ENCODE peak calls at places on chromosomes 2 and 18, in seven cellular contexts. Z is B cell, Q is RWPE1, E is thoracic aorta, R is BE2C, G is testis, A is astrocyte of the spinal cord. U is an unnamed sample.

GRCh38 chr2:172829229-172829628 is 93.6 kb downstream of the RAPGEF4 start:
- DNase-seq in Z (no peak), Q (peak), E (no peak), R (no peak), G (no peak), A (peak), U (no peak)

GRCh38 chr2:209577376-209578357 is 153.8 kb downstream of the MAP2 start:
- DNase-seq in Z (no peak), Q (peak), E (no peak), R (peak), G (no peak), A (peak), U (no peak)

GRCh38 chr2:97699765-97700444 is 13.5 kb upstream of the ZAP70 start:
- DNase-seq in Z (no peak), Q (peak), E (no peak), R (peak), G (peak), A (peak), U (peak)

GRCh38 chr2:120999374-121000097 is 263.9 kb downstream of the GLI2 start:
- DNase-seq in Z (no peak), Q (no peak), E (no peak), R (no peak), G (no peak), A (no peak), U (no peak)

GRCh38 chr2:186919272-186919671 is 70.3 kb upstream of the ZSWIM2 start:
- DNase-seq in Z (no peak), Q (peak), E (no peak), R (no peak), G (no peak), A (peak), U (no peak)

GRCh38 chr2:10963155-10963554 is 51.4 kb downstream of the KCNF1 start:
- DNase-seq in Z (no peak), Q (no peak), E (no peak), R (no peak), G (no peak), A (peak), U (no peak)

GRCh38 chr2:225916692-225917091 is 517.2 kb downstream of the NYAP2 start:
- DNase-seq in Z (no peak), Q (no peak), E (no peak), R (no peak), G (no peak), A (no peak), U (no peak)

GRCh38 chr2:223815884-223816570 is 21.4 kb downstream of the AP1S3 start:
- DNase-seq in Z (no peak), Q (no peak), E (no peak), R (no peak), G (no peak), A (peak), U (no peak)

GRCh38 chr2:237435844-237436590 is 22.1 kb upstream of the COL6A3 start:
- DNase-seq in Z (no peak), Q (no peak), E (no peak), R (no peak), G (peak), A (peak), U (no peak)

GRCh38 chr2:111905990-111906735 is 7.8 kb downstream of the MERTK start:
- DNase-seq in Z (no peak), Q (no peak), E (no peak), R (no peak), G (peak), A (peak), U (no peak)

GRCh38 chr18:26515643-26516495 is 32.5 kb downstream of the KCTD1 start:
- DNase-seq in Z (no peak), Q (no peak), E (no peak), R (no peak), G (no peak), A (no peak), U (no peak)

GRCh38 chr2:201441409-201441808 is 9.8 kb downstream of the TRAK2 start:
- DNase-seq in Z (no peak), Q (no peak), E (no peak), R (no peak), G (no peak), A (no peak), U (no peak)

GRCh38 chr2:42792583-42793313 is at the start of gene HAAO:
- DNase-seq in Z (peak), Q (peak), E (no peak), R (no peak), G (peak), A (no peak), U (peak)

GRCh38 chr2:144553379-144553778 is 33.5 kb upstream of the ZEB2 start:
- DNase-seq in Z (no peak), Q (peak), E (no peak), R (no peak), G (no peak), A (peak), U (no peak)

GRCh38 chr2:156443089-156443488 is 6.9 kb downstream of the GPD2 start:
- DNase-seq in Z (no peak), Q (no peak), E (no peak), R (no peak), G (no peak), A (no peak), U (no peak)

DNA sequence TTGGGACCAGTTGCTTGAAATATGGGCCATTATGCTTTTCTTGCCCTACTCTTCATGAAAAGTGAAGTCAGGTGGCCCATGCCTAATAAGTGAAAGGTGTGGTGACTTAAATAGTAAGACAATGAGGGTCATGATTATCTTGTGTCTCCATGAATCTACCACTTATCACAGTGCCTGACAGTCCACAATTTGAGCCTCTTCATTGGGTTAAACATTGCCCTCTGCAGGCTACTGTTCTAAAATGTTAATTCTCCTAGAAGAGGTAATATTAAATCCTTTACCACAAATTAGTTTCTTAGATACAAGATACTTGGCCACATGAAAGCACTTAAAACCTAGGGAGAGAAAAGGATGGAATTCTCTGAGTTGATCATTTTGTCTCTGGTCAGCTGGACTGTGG is 4.0 kb downstream of the EGR4 start:
- DNase-seq in Z (no peak), Q (no peak), E (no peak), R (no peak), G (no peak), A (no peak), U (no peak)
- TF ChIP-seq CTCF in Z (no peak), Q (no peak), E (no peak), R (no peak), G (no peak), A (no peak), U (no peak)

GRCh38 chr2:104969564-104969963 is 68.3 kb upstream of the MRPS9 start:
- DNase-seq in Z (no peak), Q (peak), E (no peak), R (no peak), G (no peak), A (no peak), U (no peak)

DNA sequence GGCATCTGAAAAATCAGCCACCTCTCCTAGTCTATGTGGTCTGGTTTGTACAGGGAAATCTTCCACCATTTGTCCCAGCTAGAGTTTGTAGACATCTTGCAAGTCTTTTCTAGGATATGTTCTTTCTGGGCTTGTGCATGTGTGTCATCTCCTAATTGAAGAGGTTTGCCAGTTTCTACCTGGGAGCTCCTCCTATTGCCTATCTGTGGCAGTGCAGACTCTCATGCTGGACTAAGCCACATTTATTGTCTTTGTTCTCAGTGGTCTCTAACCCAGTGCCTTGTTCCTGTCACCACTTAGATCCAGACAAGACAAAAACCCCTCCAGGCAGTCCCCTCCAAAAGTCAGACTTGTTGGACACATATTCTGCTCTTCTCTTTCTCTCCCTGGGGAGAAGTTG is 72.0 kb upstream of the MRPS9 start:
- DNase-seq in Z (no peak), Q (no peak), E (no peak), R (no peak), G (no peak), A (no peak), U (no peak)
- TF ChIP-seq CTCF in Z (no peak), Q (no peak), E (no peak), R (no peak), G (no peak), A (no peak), U (no peak)

DNA sequence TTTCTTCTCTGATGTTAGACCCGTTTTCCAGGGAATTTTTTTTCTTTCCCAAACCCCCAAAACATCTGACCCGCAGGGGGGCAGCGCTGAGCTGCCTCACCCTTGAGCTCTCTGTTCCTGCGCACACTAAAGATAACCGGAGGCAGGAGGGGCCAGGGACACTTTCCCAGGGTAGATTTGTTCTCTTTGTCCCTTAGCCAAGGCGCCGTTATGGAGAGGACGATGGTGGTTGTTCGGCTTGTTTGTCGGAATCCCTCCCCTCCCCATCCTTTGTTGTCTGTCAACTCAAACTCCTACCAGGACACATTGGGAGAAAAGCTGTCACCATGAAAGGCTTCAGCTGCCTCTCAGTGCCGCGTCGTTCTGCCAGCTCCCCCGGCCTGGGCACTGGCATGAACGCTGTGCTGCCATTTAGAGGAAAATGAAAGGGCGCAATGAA is 62.3 kb downstream of the RND3 start:
- DNase-seq in Z (no peak), Q (no peak), E (no peak), R (peak), G (no peak), A (peak), U (peak)
- TF ChIP-seq CTCF in Z (no peak), Q (no peak), E (peak), R (peak), G (no peak), A (peak), U (no peak)

DNA sequence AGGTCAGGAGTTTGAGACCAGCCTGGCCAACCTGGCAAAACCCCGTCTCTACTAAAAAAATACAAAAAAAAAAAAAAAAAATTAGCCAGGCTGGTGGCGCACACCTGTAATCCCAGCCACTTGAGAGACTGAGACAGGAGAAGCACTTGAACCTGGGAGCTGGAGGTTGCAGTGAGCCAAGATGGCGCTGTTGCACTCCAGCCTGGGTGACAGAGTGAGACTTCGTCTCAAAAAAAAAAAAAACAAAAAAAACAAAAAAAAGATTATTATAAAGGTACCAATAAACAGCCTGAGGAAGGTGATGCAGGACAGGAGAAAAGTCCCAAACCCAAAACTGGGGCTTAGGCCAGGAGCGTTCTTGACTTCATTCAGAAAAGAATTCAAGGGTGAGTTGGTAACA is 1596.4 kb upstream of the CELF4 start:
- DNase-seq in Z (no peak), Q (no peak), E (no peak), R (no peak), G (no peak), A (no peak), U (no peak)
- TF ChIP-seq CTCF in Z (no peak), Q (no peak), E (no peak), R (no peak), G (no peak), A (peak), U (no peak)

U was measured in endothelial cell.